ENCODE peak calls at places on chromosomes 12 and 14, in six cellular contexts. One of them, this sample, is unnamed.

GRCh38 chr12:125346361-125346760 is 281.1 kb downstream of the AACS start:
- DNase-seq in IMR-90: no peak
- DNase-seq in Karpas-422: peak
- DNase-seq in PC-9: no peak
- DNase-seq in mesendoderm: peak
- DNase-seq in MM.1S: peak
- DNase-seq in this sample: no peak

GRCh38 chr14:60616326-60617044 is 32.8 kb downstream of the SIX1 start:
- DNase-seq in IMR-90: no peak
- DNase-seq in Karpas-422: no peak
- DNase-seq in PC-9: no peak
- DNase-seq in mesendoderm: peak
- DNase-seq in MM.1S: no peak
- DNase-seq in this sample: peak

GRCh38 chr12:65022441-65022840 is 98.7 kb downstream of the WIF1 start:
- DNase-seq in IMR-90: no peak
- DNase-seq in Karpas-422: no peak
- DNase-seq in PC-9: no peak
- DNase-seq in mesendoderm: no peak
- DNase-seq in MM.1S: no peak
- DNase-seq in this sample: peak

GRCh38 chr14:94483071-94483451 is 7.1 kb upstream of the SERPINA9 start:
- DNase-seq in IMR-90: no peak
- DNase-seq in Karpas-422: peak
- DNase-seq in PC-9: no peak
- DNase-seq in mesendoderm: no peak
- DNase-seq in MM.1S: no peak
- DNase-seq in this sample: no peak

GRCh38 chr12:90074086-90074485 is 365.4 kb upstream of the ATP2B1 start:
- DNase-seq in IMR-90: no peak
- DNase-seq in Karpas-422: no peak
- DNase-seq in PC-9: no peak
- DNase-seq in mesendoderm: no peak
- DNase-seq in MM.1S: no peak
- DNase-seq in this sample: no peak

GRCh38 chr12:1047898-1048660 is 57.1 kb downstream of the ERC1 start:
- DNase-seq in IMR-90: no peak
- DNase-seq in Karpas-422: no peak
- DNase-seq in PC-9: no peak
- DNase-seq in mesendoderm: peak
- DNase-seq in MM.1S: no peak
- DNase-seq in this sample: no peak

GRCh38 chr14:26138764-26139445 is 458.9 kb downstream of the NOVA1 start:
- DNase-seq in IMR-90: no peak
- DNase-seq in Karpas-422: no peak
- DNase-seq in PC-9: no peak
- DNase-seq in mesendoderm: no peak
- DNase-seq in MM.1S: no peak
- DNase-seq in this sample: peak

GRCh38 chr12:1812650-1813302 is 7.6 kb upstream of the LRTM2 start:
- DNase-seq in IMR-90: peak
- DNase-seq in Karpas-422: peak
- DNase-seq in PC-9: no peak
- DNase-seq in mesendoderm: no peak
- DNase-seq in MM.1S: peak
- DNase-seq in this sample: peak

GRCh38 chr12:48296586-48297396 is 53.9 kb downstream of the ZNF641 start:
- DNase-seq in IMR-90: peak
- DNase-seq in Karpas-422: no peak
- DNase-seq in PC-9: no peak
- DNase-seq in mesendoderm: peak
- DNase-seq in MM.1S: peak
- DNase-seq in this sample: peak

GRCh38 chr12:89949457-89950195 is 241.0 kb upstream of the ATP2B1 start:
- DNase-seq in IMR-90: peak
- DNase-seq in Karpas-422: peak
- DNase-seq in PC-9: peak
- DNase-seq in mesendoderm: peak
- DNase-seq in MM.1S: no peak
- DNase-seq in this sample: peak

GRCh38 chr12:126950266-126950665 is 1316.7 kb upstream of the TMEM132C start:
- DNase-seq in IMR-90: no peak
- DNase-seq in Karpas-422: no peak
- DNase-seq in PC-9: no peak
- DNase-seq in mesendoderm: no peak
- DNase-seq in MM.1S: no peak
- DNase-seq in this sample: no peak

GRCh38 chr14:93240678-93241000 is 33.6 kb downstream of the UBR7 start:
- DNase-seq in IMR-90: no peak
- DNase-seq in Karpas-422: no peak
- DNase-seq in PC-9: no peak
- DNase-seq in mesendoderm: no peak
- DNase-seq in MM.1S: no peak
- DNase-seq in this sample: no peak
- H3K4me2 ChIP-seq in IMR-90: peak
- H3K4me2 ChIP-seq in Karpas-422: no peak
- H3K4me2 ChIP-seq in PC-9: peak
- H3K4me2 ChIP-seq in mesendoderm: no peak
- H3K4me2 ChIP-seq in MM.1S: no peak
- H3K4me2 ChIP-seq in this sample: no peak

GRCh38 chr14:95503365-95504134 is 12.9 kb downstream of the SYNE3 start:
- DNase-seq in IMR-90: no peak
- DNase-seq in Karpas-422: no peak
- DNase-seq in PC-9: no peak
- DNase-seq in mesendoderm: no peak
- DNase-seq in MM.1S: peak
- DNase-seq in this sample: no peak

GRCh38 chr14:95504135-95505029 is 12.1 kb downstream of the SYNE3 start:
- DNase-seq in IMR-90: peak
- DNase-seq in Karpas-422: no peak
- DNase-seq in PC-9: no peak
- DNase-seq in mesendoderm: no peak
- DNase-seq in MM.1S: peak
- DNase-seq in this sample: no peak

GRCh38 chr14:95500772-95501401 is 15.6 kb downstream of the SYNE3 start:
- DNase-seq in IMR-90: peak
- DNase-seq in Karpas-422: peak
- DNase-seq in PC-9: no peak
- DNase-seq in mesendoderm: no peak
- DNase-seq in MM.1S: no peak
- DNase-seq in this sample: peak

GRCh38 chr14:95500201-95500681 is 16.2 kb downstream of the SYNE3 start:
- DNase-seq in IMR-90: no peak
- DNase-seq in Karpas-422: no peak
- DNase-seq in PC-9: no peak
- DNase-seq in mesendoderm: no peak
- DNase-seq in MM.1S: no peak
- DNase-seq in this sample: no peak

DNA sequence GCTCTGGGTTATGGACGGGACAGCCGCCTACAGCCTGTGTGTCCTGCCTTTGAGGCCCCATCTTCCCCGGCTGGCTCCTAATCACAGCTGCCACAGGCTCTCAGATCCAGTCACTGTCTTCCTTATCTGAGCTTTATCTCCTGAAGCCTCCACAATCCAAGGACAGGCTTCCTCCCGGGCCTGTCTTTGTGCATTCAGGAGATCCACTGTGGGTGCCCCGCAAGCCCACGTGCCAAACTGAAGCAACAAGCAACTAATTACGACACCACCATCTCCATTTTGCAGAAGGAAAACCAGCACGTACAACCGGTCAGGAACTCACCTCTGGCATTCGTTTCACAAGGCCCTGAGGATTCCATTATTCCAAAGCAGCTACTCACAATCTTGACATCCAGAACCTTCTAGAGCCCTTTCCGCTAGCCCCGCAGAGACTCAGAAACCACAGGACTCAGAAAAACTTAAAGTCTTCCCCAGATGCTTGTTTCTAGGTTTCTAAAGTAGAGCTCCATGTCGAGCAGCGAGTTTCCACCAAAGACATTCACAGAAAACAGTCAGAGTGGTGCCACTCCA is 14.0 kb downstream of the SYNE3 start:
- DNase-seq in IMR-90: no peak
- DNase-seq in Karpas-422: no peak
- DNase-seq in PC-9: no peak
- DNase-seq in mesendoderm: peak
- DNase-seq in MM.1S: peak
- DNase-seq in this sample: no peak
- H3K4me2 ChIP-seq in IMR-90: no peak
- H3K4me2 ChIP-seq in Karpas-422: no peak
- H3K4me2 ChIP-seq in PC-9: no peak
- H3K4me2 ChIP-seq in mesendoderm: no peak
- H3K4me2 ChIP-seq in MM.1S: peak
- H3K4me2 ChIP-seq in this sample: no peak

DNA sequence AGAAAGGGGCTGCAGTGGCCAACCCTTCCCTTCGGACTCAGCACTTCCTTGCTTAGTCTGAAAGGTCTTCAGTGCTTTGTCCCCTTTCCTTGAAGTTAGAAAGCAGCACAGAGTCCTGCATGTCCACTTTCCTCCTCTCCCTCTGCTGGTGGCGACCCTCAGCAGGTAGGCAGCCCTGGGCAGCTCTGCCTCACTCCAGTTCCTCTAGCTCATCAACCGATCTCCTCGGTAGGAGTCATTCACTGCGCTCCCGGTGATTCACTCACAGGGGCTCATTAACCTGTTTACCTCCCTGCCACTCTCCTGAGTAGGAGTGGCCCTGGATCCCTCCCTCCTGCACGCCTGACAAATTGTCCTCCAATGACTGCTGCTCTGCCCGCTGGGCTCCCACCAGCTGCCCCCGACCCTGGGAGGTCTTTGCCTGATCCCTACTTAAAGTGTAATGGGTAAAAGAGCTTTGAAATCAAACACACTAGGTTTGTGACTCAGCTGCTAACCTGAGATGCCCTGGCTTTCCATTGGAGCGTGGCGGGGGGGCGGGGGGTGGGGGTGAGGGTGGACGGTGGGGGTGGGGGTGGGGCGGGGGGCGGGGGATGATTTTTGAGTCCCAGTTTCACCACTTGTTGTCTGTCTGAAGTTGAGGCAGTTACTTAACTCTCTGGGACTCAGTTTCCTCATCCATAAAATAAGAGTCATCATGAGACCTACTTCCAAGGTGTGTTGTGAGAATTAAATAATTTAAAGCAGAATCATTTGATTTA is 4.2 kb downstream of the SCNN1A start:
- DNase-seq in IMR-90: peak
- DNase-seq in Karpas-422: no peak
- DNase-seq in PC-9: peak
- DNase-seq in mesendoderm: peak
- DNase-seq in MM.1S: no peak
- DNase-seq in this sample: peak
- H3K4me2 ChIP-seq in IMR-90: no peak
- H3K4me2 ChIP-seq in Karpas-422: no peak
- H3K4me2 ChIP-seq in PC-9: peak
- H3K4me2 ChIP-seq in mesendoderm: peak
- H3K4me2 ChIP-seq in MM.1S: no peak
- H3K4me2 ChIP-seq in this sample: peak

GRCh38 chr12:95227818-95228356 is 10.3 kb downstream of the VEZT start:
- DNase-seq in IMR-90: no peak
- DNase-seq in Karpas-422: no peak
- DNase-seq in PC-9: no peak
- DNase-seq in mesendoderm: no peak
- DNase-seq in MM.1S: no peak
- DNase-seq in this sample: no peak

GRCh38 chr12:95228617-95229016 is 11.0 kb downstream of the VEZT start:
- DNase-seq in IMR-90: no peak
- DNase-seq in Karpas-422: no peak
- DNase-seq in PC-9: no peak
- DNase-seq in mesendoderm: no peak
- DNase-seq in MM.1S: no peak
- DNase-seq in this sample: no peak

GRCh38 chr12:95230313-95230712 is 12.7 kb downstream of the VEZT start:
- DNase-seq in IMR-90: no peak
- DNase-seq in Karpas-422: no peak
- DNase-seq in PC-9: no peak
- DNase-seq in mesendoderm: no peak
- DNase-seq in MM.1S: no peak
- DNase-seq in this sample: no peak

GRCh38 chr12:95225645-95226212 is 8.1 kb downstream of the VEZT start:
- DNase-seq in IMR-90: no peak
- DNase-seq in Karpas-422: no peak
- DNase-seq in PC-9: no peak
- DNase-seq in mesendoderm: no peak
- DNase-seq in MM.1S: no peak
- DNase-seq in this sample: no peak

DNA sequence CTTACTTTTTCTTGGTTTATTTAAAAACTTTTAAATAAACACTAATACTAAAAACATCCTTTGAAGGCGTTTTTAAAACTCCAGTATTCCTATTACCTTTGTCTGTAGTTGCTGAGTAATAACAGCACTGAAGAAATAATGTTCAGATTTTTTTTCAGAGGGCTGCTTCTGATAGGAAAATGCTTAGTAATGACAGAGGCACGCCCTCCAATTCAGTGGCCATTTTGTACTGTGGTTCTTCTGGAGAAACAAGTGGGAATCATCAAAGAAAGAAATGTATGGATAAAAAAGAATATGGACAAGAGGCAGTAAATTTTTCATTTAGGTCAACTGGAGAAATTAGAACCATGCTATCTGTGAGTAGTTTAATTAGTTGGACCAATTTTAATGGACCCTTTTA is 13.6 kb downstream of the VEZT start:
- DNase-seq in IMR-90: peak
- DNase-seq in Karpas-422: no peak
- DNase-seq in PC-9: no peak
- DNase-seq in mesendoderm: no peak
- DNase-seq in MM.1S: no peak
- DNase-seq in this sample: peak
- H3K4me2 ChIP-seq in IMR-90: no peak
- H3K4me2 ChIP-seq in Karpas-422: no peak
- H3K4me2 ChIP-seq in PC-9: no peak
- H3K4me2 ChIP-seq in mesendoderm: no peak
- H3K4me2 ChIP-seq in MM.1S: no peak
- H3K4me2 ChIP-seq in this sample: no peak

This sample was measured in hepatocyte.